ENCODE peak calls at places on chromosome 12, in six cellular contexts. L is stimulated activated naive CD8-positive, alpha-beta T cell treated with anti-CD3 and anti-CD28 coated beads, Interleukin-15, amount 100 ng/mL, for 72 hours; H is T-cell; K is activated CD4-positive, alpha-beta T cell treated with anti-CD3 and anti-CD28 coated beads, Interleukin-2, amount 10 ng/mL, durations not matched to agents 7 days and 5 days; C is C1 segment of cervical spinal cord; M is activated naive CD4-positive, alpha-beta T cell. G is an unnamed sample.

GRCh38 chr12:64673490-64674169 is 63.3 kb downstream of the RASSF3 start:
- DNase-seq in L (no peak), H (no peak), K (no peak), C (no peak), M (no peak), G (no peak)

GRCh38 chr12:96399081-96399918 is 939 bp downstream of the CDK17 start:
- DNase-seq in L (peak; percentile 84), H (peak; percentile 72), K (peak; percentile 65), C (peak; percentile 57), M (peak; percentile 71), G (peak; percentile 79)

GRCh38 chr12:12443482-12443881 is 86.6 kb downstream of the BORCS5 start:
- DNase-seq in L (no peak), H (no peak), K (no peak), C (peak; percentile 40), M (no peak), G (no peak)

GRCh38 chr12:57899010-57899662 is 42.2 kb upstream of the ATP23 start:
- DNase-seq in L (peak; percentile 97), H (peak; percentile 83), K (peak; percentile 67), C (no peak), M (peak; percentile 51), G (peak; percentile 86)

GRCh38 chr12:262817-263216 is at the start of gene SLC6A13:
- DNase-seq in L (no peak), H (no peak), K (no peak), C (no peak), M (no peak), G (no peak)

GRCh38 chr12:1448321-1448720 is 146.1 kb downstream of the FBXL14 start:
- DNase-seq in L (no peak), H (no peak), K (no peak), C (no peak), M (no peak), G (no peak)

GRCh38 chr12:121580959-121581680 is at the start of gene KDM2B:
- DNase-seq in L (no peak), H (peak; percentile 40), K (peak; percentile 43), C (peak; percentile 82), M (peak; percentile 29), G (no peak)

GRCh38 chr12:5746020-5746419 is 199.0 kb downstream of the ANO2 start:
- DNase-seq in L (no peak), H (no peak), K (no peak), C (no peak), M (no peak), G (no peak)

G was measured in CD4-positive, alpha-beta memory T cell.